ENCODE peak calls at places on chromosomes 1 and 21, in ten cellular contexts. Z, Y, C, H, U, N, W, Q, R and D are unnamed samples.

GRCh38 chr1:223248001-223248786 is 105.1 kb upstream of the TLR5 start:
- DNase-seq in Q (peak; percentile 52), R (no peak), Y (no peak), H (no peak), N (no peak), U (no peak), Z (no peak), C (no peak), W (no peak), D (no peak)

GRCh38 chr1:117414943-117415342 is 47.7 kb downstream of the MAN1A2 start:
- DNase-seq in C (no peak), U (no peak), Y (no peak), N (no peak), H (no peak), W (no peak), Q (no peak), Z (no peak), R (no peak), D (no peak)

GRCh38 chr1:39478536-39478935 is 12.9 kb upstream of the BMP8A start:
- DNase-seq in H (no peak), R (no peak), U (no peak), C (no peak), N (no peak), Y (no peak), Q (no peak), W (no peak), Z (no peak), D (no peak)

GRCh38 chr1:70459502-70460225 is 48.6 kb downstream of the CTH start:
- DNase-seq in C (peak; percentile 66), W (no peak), U (peak; percentile 41), N (peak; percentile 5), H (no peak), Z (no peak), R (no peak), Y (no peak), Q (no peak), D (no peak)

GRCh38 chr1:117970251-117970650 is 40.7 kb downstream of the WDR3 start:
- DNase-seq in Y (no peak), Z (no peak), R (no peak), W (no peak), H (no peak), Q (peak; percentile 70), U (no peak), N (no peak), C (no peak), D (no peak)

GRCh38 chr1:19606817-19607706 is 37.0 kb upstream of the NBL1 start:
- DNase-seq in U (no peak), Z (no peak), C (no peak), W (no peak), H (no peak), R (no peak), Q (no peak), N (no peak), Y (no peak), D (no peak)

GRCh38 chr1:58782308-58783089 is 1.3 kb downstream of the JUN start:
- DNase-seq in U (no peak), Q (peak; percentile 57), Y (peak; percentile 25), Z (peak; percentile 55), C (peak; percentile 43), N (no peak), H (peak; percentile 23), W (peak; percentile 68), R (peak; percentile 61), D (peak; percentile 13)

GRCh38 chr1:48236716-48237470 is 14.4 kb downstream of the SLC5A9 start:
- DNase-seq in U (peak; percentile 25), N (peak; percentile 51), Q (no peak), R (peak; percentile 12), Y (peak; percentile 45), C (peak; percentile 79), H (no peak), Z (no peak), W (no peak), D (no peak)

GRCh38 chr1:30040081-30041019 is 683.0 kb downstream of the MATN1 start:
- DNase-seq in N (no peak), Q (no peak), W (no peak), C (no peak), R (peak; percentile 11), U (no peak), Y (no peak), H (no peak), Z (no peak), D (no peak)

GRCh38 chr1:93878501-93878888 is 511 bp downstream of the DNTTIP2 start:
- DNase-seq in R (peak; percentile 66), U (peak; percentile 25), Q (peak; percentile 40), H (no peak), N (peak; percentile 28), Y (peak; percentile 76), C (peak; percentile 63), Z (no peak), W (peak; percentile 19), D (peak; percentile 40)

GRCh38 chr1:18820791-18821641 is 38.4 kb downstream of the TAS1R2 start:
- DNase-seq in Q (peak; percentile 93), Z (peak; percentile 42), U (peak; percentile 55), H (peak; percentile 45), R (peak; percentile 75), W (peak; percentile 75), N (peak; percentile 80), Y (peak; percentile 91), C (peak; percentile 74), D (peak; percentile 62)

DNA sequence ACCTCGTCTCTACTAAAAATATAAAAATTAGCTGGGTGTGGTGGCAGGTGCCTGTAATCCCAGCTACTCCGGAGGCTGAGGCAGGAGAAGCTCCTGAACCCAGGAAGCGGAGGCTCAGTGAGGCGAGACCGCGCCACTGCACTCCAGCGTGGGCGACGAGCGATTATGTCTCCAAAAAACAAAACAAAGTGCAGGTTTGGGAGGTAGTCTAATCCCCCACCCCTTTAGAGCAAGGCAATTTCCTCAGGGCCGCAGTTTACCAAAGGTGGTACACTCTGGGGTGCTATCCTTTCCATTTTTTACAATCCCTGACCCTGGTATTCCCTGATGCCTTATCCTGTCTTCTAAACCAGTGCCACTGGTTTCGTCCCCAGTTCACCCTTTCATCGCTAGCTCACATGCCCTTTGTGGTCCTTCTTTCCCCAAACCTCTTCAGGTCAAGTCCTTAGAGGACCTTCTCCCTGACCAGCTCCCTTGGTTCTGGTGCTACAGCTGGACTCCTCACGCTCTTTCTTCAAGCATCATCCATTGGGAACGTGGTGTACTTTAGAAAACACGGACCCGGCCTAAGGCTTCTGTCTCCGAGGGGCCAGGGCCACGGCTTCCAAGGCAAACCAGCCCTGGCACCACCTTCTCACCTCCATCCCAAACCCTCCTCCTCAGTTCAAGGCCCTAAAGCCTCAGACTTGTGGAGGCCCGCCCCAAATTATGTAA is 873 bp downstream of the IFT25 start:
- DNase-seq in Q (no peak), W (no peak), N (no peak), R (peak; percentile 28), C (peak; percentile 44), Y (peak; percentile 29), Z (no peak), H (no peak), U (no peak), D (no peak)
- H3K27ac ChIP-seq in Q (peak overlapping the region; percentile 71), W (peak overlapping the region; percentile 85), N (peak overlapping the region; percentile 90), R (peak overlapping the region; percentile 89), C (no peak overlapping the region), Y (peak overlapping the region; percentile 91), Z (peak overlapping the region; percentile 93), H (peak overlapping the region; percentile 96), U (peak overlapping the region; percentile 76), D (peak overlapping the region; percentile 42)

DNA sequence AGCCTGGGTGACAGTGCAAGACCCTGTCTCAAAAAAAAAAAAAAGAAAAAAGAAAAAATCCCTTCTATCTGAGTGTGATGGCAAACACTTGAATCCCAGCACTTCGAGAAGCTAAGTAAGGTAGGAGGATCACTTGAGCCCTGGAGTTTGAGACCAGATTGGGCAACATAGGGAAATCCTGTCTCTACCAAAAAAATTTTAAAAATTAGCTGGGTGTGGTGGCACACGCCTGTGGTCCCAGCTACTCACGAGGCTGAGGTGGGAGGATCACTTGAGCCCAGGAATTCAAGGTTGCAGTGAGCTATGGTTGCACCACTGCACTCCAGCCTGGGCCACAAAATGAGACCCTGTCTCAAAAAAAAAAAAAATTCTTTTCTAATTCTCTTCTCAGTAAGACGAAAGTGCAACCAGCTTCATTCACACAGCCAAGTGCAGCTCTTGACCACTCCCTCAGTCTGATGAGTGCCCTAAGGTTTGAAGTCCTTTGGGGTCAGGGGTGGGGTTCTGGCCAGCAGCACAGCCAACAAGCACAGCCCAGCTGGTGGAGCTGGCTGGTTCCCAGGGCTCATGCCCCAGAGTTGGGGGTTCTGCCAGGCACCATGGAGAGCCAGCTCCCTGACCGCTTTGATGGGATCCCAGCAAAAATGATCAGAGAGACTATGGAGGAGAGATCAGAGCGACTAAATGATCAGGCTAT is 8.0 kb downstream of the SLC2A5 start:
- DNase-seq in N (no peak), H (no peak), Q (no peak), Z (no peak), C (no peak), W (no peak), Y (no peak), R (no peak), U (no peak), D (no peak)
- H3K27ac ChIP-seq in N (peak overlapping the region; percentile 71), H (peak overlapping the region; percentile 29), Q (no peak overlapping the region), Z (no peak overlapping the region), C (no peak overlapping the region), W (peak overlapping the region; percentile 9), Y (no peak overlapping the region), R (no peak overlapping the region), U (no peak overlapping the region), D (no peak overlapping the region)

DNA sequence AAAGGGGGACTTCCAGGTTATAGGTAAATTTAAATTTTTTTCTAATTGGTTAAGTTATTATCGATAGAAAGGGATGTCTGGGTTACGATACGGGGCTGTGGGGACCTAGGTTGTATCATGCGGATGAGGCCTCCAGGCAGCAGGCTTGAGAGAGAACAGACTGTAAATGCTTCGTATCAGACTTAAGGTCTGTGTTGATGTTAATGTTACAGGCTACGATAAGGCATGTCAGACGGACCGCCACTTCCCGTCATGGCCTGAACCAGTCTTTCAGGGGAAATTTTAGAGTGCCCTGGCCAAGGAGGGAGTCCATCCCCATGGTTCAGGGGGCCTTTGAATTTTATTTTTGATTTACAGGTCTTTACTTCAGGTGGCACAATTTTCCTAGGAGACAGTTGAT is 16.7 kb downstream of the ABCG1 start:
- DNase-seq in R (no peak), C (peak; percentile 15), Z (no peak), Y (peak; percentile 27), N (no peak), U (no peak), W (no peak), H (no peak), Q (no peak), D (no peak)
- H3K27ac ChIP-seq in R (no peak overlapping the region), C (no peak overlapping the region), Z (no peak overlapping the region), Y (no peak overlapping the region), N (peak overlapping the region; percentile 14), U (no peak overlapping the region), W (peak overlapping the region; percentile 81), H (no peak overlapping the region), Q (no peak overlapping the region), D (peak overlapping the region; percentile 30)

DNA sequence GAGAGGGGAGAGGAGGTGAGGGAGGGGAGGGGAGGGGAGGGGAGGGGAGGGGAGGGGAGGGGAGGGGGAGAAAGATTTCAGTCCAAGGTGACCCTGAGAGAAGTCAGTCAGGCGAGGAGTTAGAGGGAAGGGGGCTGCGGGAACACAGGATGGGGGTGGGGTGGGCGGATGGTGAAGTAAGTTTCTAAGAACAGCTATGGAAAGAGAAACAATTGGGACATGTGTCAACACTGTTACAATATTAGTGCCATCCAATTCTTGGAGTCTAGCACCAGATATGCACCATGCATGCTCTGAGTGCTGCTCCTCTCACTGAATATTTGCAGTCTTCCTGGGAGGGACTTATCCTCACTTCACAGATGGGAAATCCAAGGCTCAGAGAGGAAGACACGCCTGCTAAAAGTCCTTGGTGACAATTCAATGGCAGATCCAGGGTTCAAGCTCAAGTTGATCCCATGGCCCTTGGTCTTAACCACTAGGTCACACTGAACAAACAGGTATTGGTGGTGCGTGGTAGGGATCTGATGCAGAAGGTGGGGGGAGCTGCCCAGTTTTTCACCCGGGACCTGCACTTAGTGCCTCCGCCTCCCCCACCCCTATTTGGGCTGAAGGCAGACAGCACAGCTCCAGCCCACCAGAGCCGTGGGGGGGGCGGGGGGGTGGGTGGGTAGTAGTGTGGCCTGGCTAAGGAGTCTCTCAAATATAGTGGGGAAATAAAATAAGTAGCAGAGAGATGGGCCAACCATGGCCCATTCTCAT is 42.6 kb upstream of the ECE1 start:
- DNase-seq in Z (no peak), H (no peak), R (no peak), U (no peak), Q (no peak), C (no peak), W (no peak), Y (no peak), N (no peak), D (no peak)
- H3K27ac ChIP-seq in Z (peak overlapping the region; percentile 88), H (peak overlapping the region; percentile 96), R (no peak overlapping the region), U (no peak overlapping the region), Q (peak overlapping the region; percentile 59), C (no peak overlapping the region), W (peak overlapping the region; percentile 83), Y (no peak overlapping the region), N (peak overlapping the region; percentile 82), D (no peak overlapping the region)